ENCODE peak calls at places on chromosome 19, in seven cellular contexts. U is upper lobe of left lung; O is AG08396; V is activated CD4-positive, alpha-beta memory T cell treated with anti-CD3 and anti-CD28 coated beads, Interleukin-2, amount 10 ng/mL, durations not matched to agents 7 days and 5 days; J is mucosa of descending colon; Q is stimulated activated CD4-positive, alpha-beta T cell treated with anti-CD3 and anti-CD28 coated beads, TNF-alpha, amount 100 ng/mL, for 48 hours; T is putamen. A is an unnamed sample.

GRCh38 chr19:49492573-49493411 is 3.4 kb upstream of the RPS11 start:
- DNase-seq in T (no peak), V (no peak), U (no peak), J (no peak), O (no peak), Q (no peak), A (no peak)

GRCh38 chr19:41265376-41266153 is 1.4 kb downstream of the HNRNPUL1 start:
- DNase-seq in O (peak), J (peak), U (no peak), Q (no peak), T (no peak), V (peak), A (peak)

GRCh38 chr19:3804429-3804828 is 18.2 kb upstream of the MATK start:
- DNase-seq in T (no peak), J (no peak), V (no peak), Q (no peak), O (no peak), U (no peak), A (no peak)

GRCh38 chr19:28168557-28168956 is 1044.4 kb downstream of the UQCRFS1 start:
- DNase-seq in O (no peak), J (no peak), Q (no peak), T (no peak), U (no peak), V (no peak), A (no peak)

GRCh38 chr19:41699968-41700323 is 8.5 kb upstream of the CEACAM5 start:
- DNase-seq in J (no peak), V (no peak), T (no peak), Q (no peak), U (no peak), O (no peak), A (no peak)

GRCh38 chr19:42246143-42246868 is 3.9 kb upstream of the GSK3A start:
- DNase-seq in J (peak), Q (no peak), V (no peak), T (peak), O (peak), U (no peak), A (peak)

GRCh38 chr19:29714371-29714952 is 599 bp downstream of the C19orf12 start:
- DNase-seq in O (no peak), J (peak), T (no peak), Q (no peak), V (peak), U (no peak), A (no peak)

GRCh38 chr19:41428481-41428859 is 1.3 kb upstream of the B3GNT8 start:
- DNase-seq in T (no peak), U (no peak), Q (no peak), O (no peak), V (no peak), J (no peak), A (no peak)

GRCh38 chr19:15702590-15702930 is 25.3 kb upstream of the OR10H2 start:
- DNase-seq in O (no peak), Q (no peak), V (peak), J (peak), U (peak), T (peak), A (peak)

GRCh38 chr19:34429553-34429952 is 1.4 kb downstream of the UBA2 start:
- DNase-seq in U (no peak), O (no peak), T (no peak), V (no peak), J (no peak), Q (no peak), A (no peak)

GRCh38 chr19:11066326-11066725 is 22.9 kb upstream of the LDLR start:
- DNase-seq in T (no peak), U (no peak), O (no peak), V (no peak), J (no peak), Q (no peak), A (no peak)

GRCh38 chr19:3670258-3670795 is 29.9 kb downstream of the PIP5K1C start:
- DNase-seq in O (peak), Q (no peak), V (no peak), J (peak), U (peak), T (no peak), A (no peak)

GRCh38 chr19:19538077-19538764 is at the start of gene CILP2:
- DNase-seq in Q (no peak), T (no peak), O (peak), V (no peak), J (peak), U (peak), A (no peak)

GRCh38 chr19:21269813-21270212 is 59.4 kb downstream of the ZNF708 start:
- DNase-seq in V (no peak), O (no peak), U (no peak), Q (no peak), J (no peak), T (no peak), A (no peak)

GRCh38 chr19:9936151-9937000 is at the start of gene OLFM2:
- DNase-seq in O (no peak), V (no peak), T (no peak), J (no peak), U (peak), Q (no peak), A (no peak)

GRCh38 chr19:56917998-56918397 is 77.5 kb upstream of the PEG3 start:
- DNase-seq in O (no peak), V (no peak), J (no peak), T (peak), Q (no peak), U (no peak), A (no peak)

GRCh38 chr19:5694167-5694951 is 4.3 kb downstream of the RPL36 start:
- DNase-seq in O (no peak), Q (no peak), V (no peak), U (peak), T (no peak), J (no peak), A (no peak)

GRCh38 chr19:4705413-4706131 is 18.1 kb downstream of the DPP9 start:
- DNase-seq in Q (no peak), U (no peak), O (no peak), T (no peak), V (no peak), J (peak), A (peak)